ENCODE peak calls at places on chromosomes 16 and 17, in four cellular contexts. G, O, V and X are unnamed samples.

GRCh38 chr17:42275527-42276358 is 448 bp downstream of the STAT5B start:
- DNase-seq in G (no peak), O (no peak), V (peak; percentile 44), X (peak; percentile 64)

GRCh38 chr17:14510136-14510535 is 209.3 kb downstream of the HS3ST3B1 start:
- DNase-seq in G (no peak), O (peak; percentile 35), V (no peak), X (no peak)

GRCh38 chr17:34776454-34776853 is 184.8 kb downstream of the CCT6B start:
- DNase-seq in G (no peak), O (no peak), V (no peak), X (no peak)

GRCh38 chr17:29292071-29292991 is 1.6 kb downstream of the NUFIP2 start:
- DNase-seq in G (peak; percentile 39), O (peak; percentile 33), V (peak; percentile 59), X (peak; percentile 46)

GRCh38 chr17:81516439-81516838 is 3.8 kb upstream of the ACTG1 start:
- DNase-seq in G (no peak), O (no peak), V (no peak), X (no peak)

GRCh38 chr17:81923302-81924260 is 4.0 kb downstream of the MAFG start:
- DNase-seq in G (no peak), O (peak; percentile 81), V (peak; percentile 64), X (no peak)

GRCh38 chr17:7650509-7651096 is at the start of gene ATP1B2:
- DNase-seq in G (peak; percentile 82), O (peak; percentile 56), V (peak; percentile 20), X (peak; percentile 30)

GRCh38 chr17:3506054-3506453 is 30.3 kb downstream of the ASPA start:
- DNase-seq in G (no peak), O (no peak), V (no peak), X (no peak)

GRCh38 chr17:66431910-66432309 is 129.5 kb downstream of the PRKCA start:
- DNase-seq in G (peak; percentile 57), O (peak; percentile 81), V (peak; percentile 72), X (peak; percentile 65)

GRCh38 chr17:83162035-83162745 is 82.8 kb downstream of the METRNL start:
- DNase-seq in G (no peak), O (no peak), V (no peak), X (no peak)

GRCh38 chr17:40497704-40498103 is 3.7 kb downstream of the TNS4 start:
- DNase-seq in G (no peak), O (peak; percentile 81), V (no peak), X (no peak)

GRCh38 chr16:88754912-88755744 is 29.9 kb downstream of the PIEZO1 start:
- DNase-seq in G (no peak), O (peak; percentile 92), V (peak; percentile 49), X (peak; percentile 20)

GRCh38 chr17:5254903-5255521 is 20.4 kb upstream of the SCIMP start:
- DNase-seq in G (no peak), O (peak; percentile 47), V (no peak), X (no peak)

GRCh38 chr17:8606415-8606814 is 24.1 kb downstream of the MYH10 start:
- DNase-seq in G (no peak), O (no peak), V (no peak), X (peak; percentile 21)

GRCh38 chr17:16304832-16305231 is 48.4 kb downstream of the CENPV start:
- DNase-seq in G (no peak), O (peak; percentile 24), V (peak; percentile 41), X (peak; percentile 40)

GRCh38 chr17:58822148-58823050 is 66.7 kb downstream of the PPM1E start:
- DNase-seq in G (no peak), O (peak; percentile 68), V (no peak), X (no peak)